ENCODE peak calls at places on chromosomes 16 and 17, in five cellular contexts. O is mammary epithelial cell, M is transverse colon, P is epithelial cell of esophagus, X is AG09309. B is an unnamed sample.

GRCh38 chr16:53968896-53969295 is 264.9 kb downstream of the FTO start:
- DNase-seq in P (no peak), M (no peak), O (no peak), X (no peak), B (no peak)

GRCh38 chr16:54207837-54208236 is 78.8 kb downstream of the IRX3 start:
- DNase-seq in M (no peak), P (no peak), X (no peak), O (no peak), B (no peak)

GRCh38 chr16:17476414-17477259 is 5.9 kb upstream of the XYLT1 start:
- DNase-seq in P (peak; percentile 43), O (peak; percentile 36), X (no peak), M (peak; percentile 65), B (peak; percentile 47)

GRCh38 chr17:40963838-40964237 is 2.9 kb downstream of the KRT39 start:
- DNase-seq in X (no peak), P (peak; percentile 72), O (peak; percentile 83), M (no peak), B (no peak)

GRCh38 chr16:56321159-56321558 is 104.2 kb downstream of the AMFR start:
- DNase-seq in P (no peak), O (no peak), X (no peak), M (no peak), B (no peak)

GRCh38 chr16:83744521-83744981 is 63.2 kb upstream of the HSBP1 start:
- DNase-seq in O (peak; percentile 14), P (peak; percentile 13), X (no peak), M (peak; percentile 13), B (no peak)

GRCh38 chr17:65027305-65027704 is 29.2 kb downstream of the GNA13 start:
- DNase-seq in X (no peak), P (peak; percentile 83), M (no peak), O (peak; percentile 74), B (peak; percentile 43)

GRCh38 chr17:50686494-50687199 is 21.1 kb downstream of the ANKRD40 start:
- DNase-seq in X (peak; percentile 59), O (no peak), M (peak; percentile 89), P (peak; percentile 51), B (no peak)

GRCh38 chr16:12958366-12958765 is 57.0 kb downstream of the SHISA9 start:
- DNase-seq in M (no peak), X (no peak), O (no peak), P (no peak), B (no peak)

GRCh38 chr17:69734656-69735055 is 320.2 kb downstream of the MAP2K6 start:
- DNase-seq in P (no peak), X (no peak), O (no peak), M (no peak), B (no peak)

GRCh38 chr16:11177578-11178130 is 78.3 kb downstream of the SOCS1 start:
- DNase-seq in X (no peak), O (no peak), M (no peak), P (no peak), B (no peak)

DNA sequence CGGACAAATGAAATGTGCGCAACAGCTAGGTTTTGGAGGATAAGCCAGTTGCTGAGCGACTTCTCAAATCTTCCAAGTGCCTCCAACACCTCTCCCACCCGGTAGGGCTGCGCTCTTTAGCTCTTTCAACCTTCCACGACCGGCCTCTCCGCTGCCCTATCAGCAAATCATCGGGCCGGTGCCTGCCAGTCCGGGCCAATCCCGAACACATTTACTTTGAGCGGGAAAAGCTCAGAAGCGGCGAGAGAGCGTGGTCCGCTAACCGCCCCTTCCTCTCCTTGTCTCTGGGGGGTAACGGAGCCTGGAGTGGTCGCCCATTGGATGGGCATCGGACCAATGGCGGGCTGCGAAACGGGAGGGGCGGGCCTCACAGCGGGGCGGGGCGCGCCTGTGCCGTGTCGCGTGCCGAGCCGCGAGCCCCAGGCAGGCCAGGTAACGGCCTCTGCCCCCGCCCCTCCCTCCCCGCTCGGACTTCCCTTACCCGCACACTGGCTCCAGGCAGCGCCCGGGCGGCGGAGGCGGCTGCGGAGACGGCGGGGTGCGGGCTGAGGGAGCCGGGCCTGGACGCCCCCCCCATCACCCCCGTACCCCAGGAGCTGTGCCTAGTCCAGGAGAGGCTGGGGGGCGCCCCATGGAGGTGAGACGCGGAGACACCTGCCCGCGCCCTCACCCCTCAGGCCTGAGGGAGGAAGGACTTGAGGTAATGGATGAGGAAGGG is at the start of gene MEIOC:
- DNase-seq in O (peak; percentile 9), X (no peak), M (no peak), P (peak; percentile 29), B (no peak)
- TF ChIP-seq CTCF in O (no peak), X (no peak), M (no peak), P (no peak), B (no peak)

GRCh38 chr17:4710693-4711634 is 532 bp downstream of the ARRB2 start:
- DNase-seq in M (peak; percentile 39), O (no peak), P (no peak), X (no peak), B (no peak)
- H3K4me3 ChIP-seq in M (peak overlapping the region; percentile 65), O (peak overlapping the region; percentile 50), P (peak overlapping the region; percentile 59), X (peak overlapping the region; percentile 74), B (peak overlapping the region; percentile 68)

GRCh38 chr17:44219126-44219635 is 294 bp downstream of the UBTF start:
- DNase-seq in X (no peak), P (peak; percentile 75), M (peak; percentile 69), O (peak; percentile 70), B (no peak)
- TF ChIP-seq CTCF in X (peak; percentile 16), P (no peak), M (peak; percentile 65), O (peak; percentile 40), B (no peak)

DNA sequence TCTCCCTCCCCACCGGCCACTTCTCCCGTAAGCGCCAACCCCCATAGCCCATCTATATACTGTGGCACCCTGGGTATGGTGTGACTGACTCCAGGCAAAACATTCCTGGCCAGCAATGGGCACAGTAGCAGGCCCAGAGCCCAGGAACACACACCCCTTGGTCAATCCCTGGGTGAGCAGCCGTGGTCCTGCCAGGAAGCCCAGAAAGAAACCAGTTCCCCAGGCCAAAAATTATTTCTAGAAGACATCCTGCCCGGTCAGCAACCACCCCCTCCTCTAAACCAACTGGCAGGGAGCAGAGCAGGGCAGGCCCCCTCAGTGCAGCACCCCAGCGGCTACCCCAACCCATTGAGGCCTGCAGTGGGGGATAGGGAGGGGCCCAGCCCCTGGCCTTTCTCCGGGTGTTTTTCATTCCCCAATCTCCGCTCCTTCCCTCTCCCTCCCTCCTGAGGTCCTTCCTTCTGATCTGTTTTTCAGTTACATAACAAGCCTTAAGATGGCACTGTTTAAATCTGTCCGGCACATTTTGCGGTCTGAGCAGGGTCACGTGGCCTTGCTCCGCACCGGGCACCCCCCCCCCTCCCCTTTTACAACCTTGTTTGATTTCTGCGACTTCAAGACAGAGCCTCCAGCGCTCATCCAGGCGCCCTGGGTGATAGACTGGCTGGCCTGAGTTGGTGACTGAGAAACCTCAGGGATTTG is 2.0 kb downstream of the NPTX1 start:
- DNase-seq in M (no peak), O (no peak), X (no peak), P (peak; percentile 28), B (peak; percentile 26)
- H3K4me3 ChIP-seq in M (no peak overlapping the region), O (no peak overlapping the region), X (no peak overlapping the region), P (no peak overlapping the region), B (no peak overlapping the region)

GRCh38 chr17:67801626-67802175 is 23.6 kb upstream of the BPTF start:
- DNase-seq in O (peak; percentile 22), P (peak; percentile 42), M (no peak), X (no peak), B (no peak)
- TF ChIP-seq CTCF in O (no peak), P (peak; percentile 24), M (no peak), X (peak; percentile 19), B (no peak)

DNA sequence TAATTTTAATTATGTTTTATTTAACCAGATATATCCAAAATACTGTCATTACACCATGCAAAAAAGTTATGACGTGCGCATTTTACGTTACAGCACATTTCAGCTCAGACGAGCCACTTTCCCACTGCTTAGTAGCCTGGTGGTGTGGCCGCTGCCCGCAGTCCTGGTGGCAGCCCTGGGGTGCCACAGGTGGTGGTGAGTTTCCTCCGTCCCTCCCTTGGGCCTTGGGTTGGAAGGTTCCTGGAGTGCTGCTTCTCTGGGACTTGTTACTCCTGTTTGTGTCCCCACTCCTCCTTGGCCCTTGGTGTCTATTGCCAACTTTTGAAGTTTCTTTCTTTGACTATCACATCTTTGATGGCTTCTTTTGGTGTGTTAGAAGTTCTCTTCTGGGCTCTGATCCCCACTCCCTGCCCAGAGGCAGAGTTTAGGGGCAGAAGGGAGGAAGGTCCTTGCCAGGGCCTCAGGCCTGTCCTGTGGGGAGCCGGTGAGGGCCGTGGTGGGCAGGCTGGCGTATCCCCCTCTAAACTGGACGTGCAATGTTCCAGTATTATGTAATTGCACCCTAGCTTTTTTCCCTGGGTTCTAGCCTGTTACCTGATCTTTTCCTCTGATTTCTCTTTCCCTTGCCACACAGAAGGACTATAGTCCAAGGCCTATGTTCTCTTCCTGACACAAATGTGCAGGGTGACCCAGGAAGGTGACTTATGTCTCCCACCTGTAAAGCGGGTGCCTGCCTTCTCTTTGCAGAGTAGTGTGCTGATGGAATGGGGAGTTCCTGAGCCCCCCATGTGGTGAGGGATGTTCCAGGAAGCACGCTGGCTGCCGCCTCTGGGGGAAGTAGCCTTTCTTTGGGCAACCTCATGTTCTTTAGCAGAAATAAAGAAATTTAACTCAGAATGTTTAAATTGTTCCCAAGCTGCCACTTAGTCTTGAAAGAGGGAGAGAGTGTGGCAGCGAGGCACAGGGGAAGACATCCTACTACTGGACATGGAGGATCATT is 8.4 kb downstream of the MPRIP start:
- DNase-seq in P (no peak), X (no peak), M (no peak), O (no peak), B (no peak)
- H3K4me3 ChIP-seq in P (no peak overlapping the region), X (no peak overlapping the region), M (no peak overlapping the region), O (no peak overlapping the region), B (no peak overlapping the region)

GRCh38 chr16:89002851-89003830 is 26.1 kb upstream of the CBFA2T3 start:
- DNase-seq in X (no peak), P (no peak), O (no peak), M (no peak), B (no peak)
- TF ChIP-seq CTCF in X (no peak), P (no peak), O (no peak), M (no peak), B (no peak)

GRCh38 chr17:784143-784542 is 2.0 kb downstream of the MRM3 start:
- DNase-seq in M (no peak), P (peak; percentile 44), X (no peak), O (no peak), B (no peak)
- H3K4me3 ChIP-seq in M (no peak overlapping the region), P (no peak overlapping the region), X (no peak overlapping the region), O (no peak overlapping the region), B (peak overlapping the region; percentile 98)

GRCh38 chr17:82416771-82417170 is 1.4 kb upstream of the HEXD start:
- DNase-seq in O (no peak), P (no peak), M (no peak), X (no peak), B (no peak)
- TF ChIP-seq CTCF in O (no peak), P (peak; percentile 24), M (no peak), X (no peak), B (peak; percentile 4)